ENCODE peak calls at places on chromosomes 4 and X, in four cellular contexts. One of them, this sample, is unnamed.

GRCh38 chr4:1382776-1383727 is 23.2 kb downstream of the NKX1-1 start:
- DNase-seq in neural crest cell: no peak
- DNase-seq in activated CD8-positive, alpha-beta memory T cell treated with anti-CD3 and anti-CD28 coated beads for 48 hours: no peak
- DNase-seq in GOT3: no peak
- DNase-seq in this sample: no peak

GRCh38 chrX:331145-331771 is 12.7 kb upstream of the GTPBP6 start:
- DNase-seq in neural crest cell: no peak
- DNase-seq in activated CD8-positive, alpha-beta memory T cell treated with anti-CD3 and anti-CD28 coated beads for 48 hours: no peak
- DNase-seq in GOT3: peak; percentile 26
- DNase-seq in this sample: no peak

GRCh38 chr4:337932-338758 is 531 bp downstream of the ZNF141 start:
- DNase-seq in neural crest cell: peak; percentile 26
- DNase-seq in activated CD8-positive, alpha-beta memory T cell treated with anti-CD3 and anti-CD28 coated beads for 48 hours: peak; percentile 24
- DNase-seq in GOT3: no peak
- DNase-seq in this sample: peak; percentile 9

GRCh38 chr4:94032754-94033153 is 174.9 kb upstream of the SMARCAD1 start:
- DNase-seq in neural crest cell: no peak
- DNase-seq in activated CD8-positive, alpha-beta memory T cell treated with anti-CD3 and anti-CD28 coated beads for 48 hours: no peak
- DNase-seq in GOT3: no peak
- DNase-seq in this sample: no peak

GRCh38 chr4:18935956-18936355 is 914.4 kb upstream of the LCORL start:
- DNase-seq in neural crest cell: no peak
- DNase-seq in activated CD8-positive, alpha-beta memory T cell treated with anti-CD3 and anti-CD28 coated beads for 48 hours: no peak
- DNase-seq in GOT3: no peak
- DNase-seq in this sample: no peak

GRCh38 chrX:153511784-153512500 is 5.5 kb upstream of the ATP2B3 start:
- DNase-seq in neural crest cell: no peak
- DNase-seq in activated CD8-positive, alpha-beta memory T cell treated with anti-CD3 and anti-CD28 coated beads for 48 hours: no peak
- DNase-seq in GOT3: no peak
- DNase-seq in this sample: no peak

GRCh38 chr4:147733614-147734344 is 1.9 kb downstream of the ARHGAP10 start:
- DNase-seq in neural crest cell: no peak
- DNase-seq in activated CD8-positive, alpha-beta memory T cell treated with anti-CD3 and anti-CD28 coated beads for 48 hours: no peak
- DNase-seq in GOT3: no peak
- DNase-seq in this sample: peak; percentile 48

GRCh38 chr4:183441276-183441675 is 3.2 kb upstream of the CDKN2AIP start:
- DNase-seq in neural crest cell: no peak
- DNase-seq in activated CD8-positive, alpha-beta memory T cell treated with anti-CD3 and anti-CD28 coated beads for 48 hours: no peak
- DNase-seq in GOT3: no peak
- DNase-seq in this sample: no peak

GRCh38 chr4:76894537-76894936 is 3.4 kb downstream of the SOWAHB start:
- DNase-seq in neural crest cell: no peak
- DNase-seq in activated CD8-positive, alpha-beta memory T cell treated with anti-CD3 and anti-CD28 coated beads for 48 hours: no peak
- DNase-seq in GOT3: no peak
- DNase-seq in this sample: no peak